ENCODE peak calls at places on chromosomes 16 and 17, in six cellular contexts. Q is endothelial cell, F is cardiac fibroblast, R is epithelial cell of proximal tubule, P is endothelial cell of umbilical vein, V is thoracic aorta. W is an unnamed sample.

GRCh38 chr17:52159810-52160578 is 1.5 kb upstream of the CA10 start:
- DNase-seq in P (no peak), V (no peak), R (no peak), F (no peak), Q (no peak), W (no peak)

GRCh38 chr16:67926181-67926742 is 5.4 kb downstream of the CTRL start:
- DNase-seq in P (peak), F (no peak), Q (no peak), R (no peak), V (no peak), W (no peak)

GRCh38 chr17:55567240-55568216 is 56.3 kb upstream of the SMIM36 start:
- DNase-seq in P (no peak), R (no peak), F (peak), Q (no peak), V (no peak), W (no peak)

GRCh38 chr16:1093284-1094123 is 2.5 kb downstream of the C1QTNF8 start:
- DNase-seq in F (peak), V (no peak), R (no peak), P (no peak), Q (no peak), W (no peak)

GRCh38 chr16:57711-58110 is 4.1 kb downstream of the SNRNP25 start:
- DNase-seq in P (no peak), R (no peak), F (no peak), V (no peak), Q (no peak), W (peak)

GRCh38 chr17:32279933-32280716 is 14.5 kb downstream of the RHBDL3 start:
- DNase-seq in F (no peak), P (no peak), Q (no peak), V (no peak), R (no peak), W (no peak)

GRCh38 chr16:65124596-65124995 is 2.7 kb upstream of the CDH11 start:
- DNase-seq in P (no peak), F (no peak), V (no peak), Q (no peak), R (peak), W (no peak)

GRCh38 chr17:41101586-41102259 is at the start of gene KRTAP4-16:
- DNase-seq in V (no peak), F (no peak), P (no peak), R (no peak), Q (no peak), W (no peak)

GRCh38 chr16:10518479-10519041 is 61.8 kb downstream of the EMP2 start:
- DNase-seq in P (no peak), V (no peak), Q (no peak), F (no peak), R (no peak), W (no peak)

GRCh38 chr16:69089091-69089912 is 16.2 kb upstream of the HAS3 start:
- DNase-seq in P (peak), Q (no peak), V (no peak), R (no peak), F (no peak), W (no peak)

GRCh38 chr16:85425061-85425662 is 188.0 kb upstream of the GSE1 start:
- DNase-seq in F (no peak), R (no peak), P (no peak), V (no peak), Q (peak), W (no peak)

GRCh38 chr16:86580798-86581185 is 2.4 kb downstream of the FOXL1 start:
- DNase-seq in F (no peak), P (no peak), R (no peak), V (no peak), Q (no peak), W (no peak)

GRCh38 chr17:73189417-73190099 is 3.3 kb upstream of the COG1 start:
- DNase-seq in F (peak), Q (peak), P (no peak), V (no peak), R (no peak), W (no peak)

GRCh38 chr16:83336630-83337029 is 471.1 kb upstream of the HSBP1 start:
- DNase-seq in V (no peak), Q (no peak), P (peak), R (no peak), F (peak), W (no peak)

GRCh38 chr16:57720142-57720575 is 15.4 kb upstream of the KATNB1 start:
- DNase-seq in Q (peak), R (no peak), V (no peak), P (peak), F (peak), W (no peak)

GRCh38 chr16:4517812-4518211 is 20.8 kb downstream of the CDIP1 start:
- DNase-seq in Q (peak), P (peak), R (no peak), F (peak), V (no peak), W (no peak)

GRCh38 chr16:3651461-3652372 is 2.8 kb upstream of the DNASE1 start:
- DNase-seq in F (no peak), V (no peak), R (no peak), P (no peak), Q (no peak), W (peak)

GRCh38 chr17:7081341-7082062 is 1.5 kb upstream of the CLEC10A start:
- DNase-seq in V (no peak), R (no peak), Q (no peak), P (no peak), F (no peak), W (no peak)

GRCh38 chr16:62135903-62136302 is 99.7 kb upstream of the CDH8 start:
- DNase-seq in P (no peak), R (peak), F (no peak), V (no peak), Q (no peak), W (no peak)

GRCh38 chr16:69531988-69532387 is 33.8 kb upstream of the NFAT5 start:
- DNase-seq in P (no peak), R (no peak), V (no peak), F (no peak), Q (no peak), W (no peak)

GRCh38 chr17:46826116-46826515 is 7.6 kb upstream of the WNT3 start:
- DNase-seq in R (no peak), Q (no peak), P (no peak), F (no peak), V (no peak), W (no peak)

GRCh38 chr17:81231766-81232581 is 6.9 kb downstream of the TEPSIN start:
- DNase-seq in P (no peak), Q (no peak), V (no peak), R (no peak), F (no peak), W (no peak)

GRCh38 chr17:7440823-7441174 is 1.5 kb downstream of the FGF11 start:
- DNase-seq in V (no peak), F (peak), R (no peak), Q (peak), P (peak), W (no peak)

GRCh38 chr17:76539631-76540271 is at the start of gene PRCD:
- DNase-seq in F (no peak), P (no peak), V (no peak), Q (no peak), R (no peak), W (peak)

GRCh38 chr17:43953746-43954145 is at the start of gene PYY:
- DNase-seq in P (no peak), R (no peak), V (no peak), F (no peak), Q (no peak), W (no peak)

GRCh38 chr16:85162478-85163277 is 50.4 kb upstream of the CIBAR2 start:
- DNase-seq in V (peak), R (no peak), Q (no peak), P (peak), F (peak), W (peak)

GRCh38 chr17:1491406-1492248 is 859 bp downstream of the MYO1C start:
- DNase-seq in F (peak), Q (peak), R (no peak), P (no peak), V (no peak), W (no peak)

DNA sequence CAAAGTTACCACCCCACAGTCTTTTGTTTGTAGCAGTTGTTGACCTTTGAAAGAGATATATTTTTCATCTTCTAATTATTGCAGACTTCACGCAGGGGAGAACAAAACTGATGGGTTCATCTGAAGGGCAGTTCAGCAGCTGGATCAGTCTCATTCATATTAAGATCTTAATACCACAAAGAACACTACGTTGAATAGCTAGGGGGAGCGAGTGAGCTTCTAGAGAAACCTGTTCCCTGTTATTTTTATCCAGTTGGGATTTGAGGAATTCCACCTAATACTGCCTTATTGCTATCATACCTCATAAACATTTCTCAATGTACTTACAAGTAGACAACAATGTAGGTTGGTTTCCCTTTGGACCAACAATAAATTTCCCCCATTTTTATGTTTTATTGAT is 306.1 kb upstream of the KIF2B start:
- DNase-seq in R (peak), F (peak), V (no peak), Q (no peak), P (no peak), W (no peak)
- TF ChIP-seq CTCF in R (peak), F (no peak), V (no peak), Q (no peak), P (no peak), W (no peak)

DNA sequence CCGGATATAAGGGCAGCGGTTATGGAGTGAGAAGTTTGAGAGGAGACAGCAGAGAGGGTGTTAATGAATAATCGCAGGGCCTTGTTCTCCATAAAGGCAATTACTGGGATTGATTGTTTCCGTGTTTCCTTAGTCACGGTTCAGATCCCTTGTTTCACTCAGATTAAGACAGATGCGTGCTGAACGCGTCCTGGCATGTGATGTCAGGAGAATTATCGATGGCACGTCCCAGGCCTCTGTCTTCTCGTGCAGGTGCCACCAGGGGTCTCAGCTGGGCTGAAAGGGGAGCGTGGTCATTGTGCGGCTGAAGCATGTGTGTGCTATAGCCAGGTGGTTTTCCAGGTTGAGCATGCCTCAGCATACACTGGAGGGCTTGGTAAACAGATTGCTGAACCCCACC is 142.4 kb upstream of the NOL11 start:
- DNase-seq in F (no peak), Q (no peak), V (no peak), P (no peak), R (peak), W (no peak)
- TF ChIP-seq CTCF in F (no peak), Q (no peak), V (no peak), P (no peak), R (peak), W (no peak)

GRCh38 chr17:78767806-78768205 is 14.3 kb downstream of the CYTH1 start:
- DNase-seq in V (no peak), F (no peak), R (no peak), P (peak), Q (no peak), W (no peak)

GRCh38 chr17:78771758-78772382 is 10.2 kb downstream of the CYTH1 start:
- DNase-seq in V (no peak), P (peak), Q (no peak), F (no peak), R (no peak), W (no peak)

GRCh38 chr17:78766225-78766624 is 15.8 kb downstream of the CYTH1 start:
- DNase-seq in Q (no peak), V (no peak), F (no peak), P (no peak), R (no peak), W (no peak)

GRCh38 chr17:78766743-78767294 is 15.3 kb downstream of the CYTH1 start:
- DNase-seq in R (no peak), Q (no peak), V (no peak), F (no peak), P (no peak), W (no peak)

GRCh38 chr17:78769200-78769773 is 12.8 kb downstream of the CYTH1 start:
- DNase-seq in F (no peak), Q (no peak), R (no peak), V (no peak), P (no peak), W (no peak)
- TF ChIP-seq CTCF in F (no peak), Q (no peak), R (no peak), V (no peak), P (peak), W (no peak)

DNA sequence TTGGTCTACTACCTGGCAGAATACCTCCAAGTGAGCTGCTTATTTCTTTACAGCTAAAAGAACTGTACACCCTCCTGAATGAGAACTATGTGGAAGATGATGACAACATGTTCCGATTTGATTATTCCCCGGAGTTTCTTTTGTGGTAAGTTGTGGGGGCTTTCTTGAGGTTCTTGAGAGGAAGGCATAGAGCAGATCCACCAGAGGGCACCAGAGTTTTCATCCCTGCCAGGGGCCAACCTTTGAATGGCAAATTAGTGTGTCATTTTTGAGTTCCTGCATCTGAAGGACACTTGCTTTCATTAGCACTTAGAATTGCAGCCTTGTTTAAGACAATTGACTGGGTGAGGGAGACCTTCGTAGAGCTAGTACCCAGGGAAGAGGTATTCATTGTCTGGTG is 35.0 kb downstream of the NMT1 start:
- DNase-seq in Q (no peak), P (peak), F (peak), V (no peak), R (no peak), W (no peak)
- TF ChIP-seq CTCF in Q (peak), P (peak), F (peak), V (peak), R (peak), W (no peak)

DNA sequence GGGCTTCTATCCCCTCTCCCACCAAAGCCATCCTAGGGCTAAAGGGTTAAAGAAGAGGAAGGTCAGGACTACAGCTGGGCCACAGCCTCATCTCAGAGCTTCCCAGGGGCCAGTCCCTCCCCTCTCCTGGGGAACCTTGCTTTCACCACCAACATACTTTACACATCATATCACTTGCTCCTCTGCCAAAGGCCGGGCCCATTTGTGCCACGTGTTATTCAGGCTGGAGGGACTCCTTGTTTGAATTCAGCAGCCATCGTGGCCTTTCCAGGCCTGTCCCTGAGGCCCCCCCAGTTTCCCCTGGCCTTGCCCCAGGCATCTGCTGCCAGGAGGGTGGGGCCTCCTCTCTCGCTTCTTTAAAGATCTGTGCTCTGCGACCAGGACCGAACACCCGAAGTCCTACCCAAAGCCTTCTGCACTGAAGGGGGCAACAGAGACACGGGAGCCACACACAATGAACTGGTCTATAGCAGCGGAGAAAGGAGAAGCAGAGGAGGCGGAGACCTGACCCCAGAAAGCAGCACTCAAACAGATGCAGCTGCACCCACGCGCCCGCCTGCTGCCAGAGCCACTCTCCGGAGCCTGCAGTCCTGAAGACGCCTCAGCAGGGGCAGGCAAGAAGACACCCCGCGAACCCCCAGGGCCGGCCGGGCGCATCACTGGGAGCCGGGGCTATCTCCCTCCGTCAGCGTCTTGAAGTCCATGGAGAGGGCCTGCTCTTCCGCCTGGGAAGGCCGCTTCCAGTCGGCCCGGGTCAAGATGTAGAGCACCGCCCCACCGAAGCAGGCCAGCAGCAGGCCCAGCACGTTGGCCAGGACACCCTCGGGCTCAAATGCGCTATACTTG is 12.1 kb downstream of the CYB561 start:
- DNase-seq in F (peak), P (no peak), R (no peak), Q (no peak), V (peak), W (peak)
- TF ChIP-seq CTCF in F (no peak), P (no peak), R (no peak), Q (no peak), V (no peak), W (no peak)

GRCh38 chr16:54657058-54657708 is 273.5 kb upstream of the IRX5 start:
- DNase-seq in V (peak), Q (no peak), F (peak), P (no peak), R (peak), W (no peak)
- TF ChIP-seq CTCF in V (no peak), Q (no peak), F (no peak), P (no peak), R (no peak), W (no peak)

GRCh38 chr17:48998557-48999440 is 1.6 kb downstream of the IGF2BP1 start:
- DNase-seq in P (peak), Q (peak), F (peak), R (no peak), V (no peak), W (no peak)
- TF ChIP-seq CTCF in P (peak), Q (no peak), F (no peak), R (no peak), V (no peak), W (no peak)

GRCh38 chr17:71237903-71238538 is 882.8 kb upstream of the SOX9 start:
- DNase-seq in Q (no peak), F (peak), R (no peak), V (no peak), P (no peak), W (no peak)
- TF ChIP-seq CTCF in Q (no peak), F (no peak), R (peak), V (no peak), P (no peak), W (no peak)

W was measured in coronary artery.